ENCODE peak calls at places on chromosomes 5 and 9, in ten cellular contexts. O is HEK293T; T is AG09319; V is left cardiac atrium; U is thoracic aorta; H is progenitor cell of endocrine pancreas; M is Panc1; K is activated CD4-positive, alpha-beta T cell treated with anti-CD3 and anti-CD28 coated beads for 4 hours; G is activated T-cell treated with anti-CD3 and anti-CD28 coated beads, Interleukin-2, amount 50 U/mL, for 24 hours; B is hypothalamus. R is an unnamed sample.

GRCh38 chr5:90866333-90866732 is 307.7 kb downstream of the ADGRV1 start:
- DNase-seq in G (no peak), H (no peak), M (peak), U (no peak), T (no peak), V (no peak), B (no peak), O (peak), K (no peak), R (peak)

GRCh38 chr5:56309262-56309826 is 76.2 kb upstream of the ANKRD55 start:
- DNase-seq in O (no peak), G (no peak), K (no peak), H (no peak), M (no peak), V (no peak), T (no peak), B (no peak), U (no peak), R (no peak)

GRCh38 chr5:180069589-180070247 is 1.8 kb downstream of the RNF130 start:
- DNase-seq in B (peak), U (no peak), V (peak), M (no peak), G (no peak), K (no peak), O (no peak), T (no peak), H (no peak), R (peak)

GRCh38 chr5:84113246-84114118 is 271.2 kb downstream of the EDIL3 start:
- DNase-seq in H (no peak), M (no peak), K (no peak), G (no peak), V (no peak), T (no peak), O (no peak), U (no peak), B (no peak), R (no peak)

GRCh38 chr9:97531750-97532383 is 30.4 kb downstream of the TMOD1 start:
- DNase-seq in U (no peak), T (no peak), B (no peak), G (no peak), K (no peak), M (no peak), O (no peak), V (no peak), H (no peak), R (no peak)

GRCh38 chr9:99682870-99683269 is 138.8 kb upstream of the NR4A3 start:
- DNase-seq in M (no peak), T (no peak), O (no peak), G (no peak), V (no peak), B (no peak), K (no peak), H (no peak), U (no peak), R (no peak)

GRCh38 chr9:109707355-109707754 is 72.6 kb upstream of the PALM2AKAP2 start:
- DNase-seq in V (peak), U (peak), H (no peak), G (no peak), B (no peak), M (no peak), T (no peak), K (no peak), O (no peak), R (no peak)

GRCh38 chr9:125994066-125994943 is 247.1 kb downstream of the PBX3 start:
- DNase-seq in M (no peak), T (no peak), B (no peak), O (no peak), K (no peak), U (no peak), G (no peak), H (no peak), V (no peak), R (no peak)